ENCODE peak calls at places on chromosome 13, in six cellular contexts. R is HepG2, V is H1, E is K562, W is GM12891, U is GM12878. H is an unnamed sample.

GRCh38 chr13:80173224-80173623 is 167.7 kb downstream of the SPRY2 start:
- DNase-seq in R (no peak), V (no peak), E (no peak), W (no peak), U (no peak), H (no peak)

GRCh38 chr13:110413311-110414040 is 106.4 kb downstream of the COL4A2 start:
- DNase-seq in R (no peak), V (no peak), E (no peak), W (no peak), U (no peak), H (no peak)

GRCh38 chr13:26019241-26019640 is 32.6 kb downstream of the SHISA2 start:
- DNase-seq in R (no peak), V (peak), E (no peak), W (no peak), U (no peak), H (no peak)

GRCh38 chr13:112940236-112940635 is 28.8 kb upstream of the MCF2L start:
- DNase-seq in R (no peak), V (no peak), E (no peak), W (no peak), U (no peak), H (no peak)

GRCh38 chr13:110470272-110471009 is 91.1 kb downstream of the RAB20 start:
- DNase-seq in R (no peak), V (no peak), E (no peak), W (no peak), U (no peak), H (no peak)

GRCh38 chr13:109743706-109744453 is 42.5 kb downstream of the IRS2 start:
- DNase-seq in R (no peak), V (no peak), E (no peak), W (no peak), U (no peak), H (no peak)

GRCh38 chr13:82298110-82298509 is 1584.2 kb downstream of the SLITRK1 start:
- DNase-seq in R (no peak), V (no peak), E (no peak), W (no peak), U (no peak), H (no peak)

GRCh38 chr13:42878721-42879120 is 97.3 kb downstream of the FAM216B start:
- DNase-seq in R (no peak), V (no peak), E (no peak), W (no peak), U (no peak), H (no peak)

GRCh38 chr13:26961890-26962615 is 201.5 kb upstream of the GPR12 start:
- DNase-seq in R (peak), V (no peak), E (no peak), W (no peak), U (no peak), H (no peak)

GRCh38 chr13:44746690-44747089 is 170.6 kb upstream of the TSC22D1 start:
- DNase-seq in R (no peak), V (no peak), E (no peak), W (no peak), U (no peak), H (no peak)

GRCh38 chr13:30906411-30906990 is 430 bp downstream of the MEDAG start:
- DNase-seq in R (no peak), V (peak), E (no peak), W (no peak), U (no peak), H (no peak)
- TF ChIP-seq POLR2A in R (no peak), V (no peak), E (no peak), W (no peak), U (no peak), H (no peak)

DNA sequence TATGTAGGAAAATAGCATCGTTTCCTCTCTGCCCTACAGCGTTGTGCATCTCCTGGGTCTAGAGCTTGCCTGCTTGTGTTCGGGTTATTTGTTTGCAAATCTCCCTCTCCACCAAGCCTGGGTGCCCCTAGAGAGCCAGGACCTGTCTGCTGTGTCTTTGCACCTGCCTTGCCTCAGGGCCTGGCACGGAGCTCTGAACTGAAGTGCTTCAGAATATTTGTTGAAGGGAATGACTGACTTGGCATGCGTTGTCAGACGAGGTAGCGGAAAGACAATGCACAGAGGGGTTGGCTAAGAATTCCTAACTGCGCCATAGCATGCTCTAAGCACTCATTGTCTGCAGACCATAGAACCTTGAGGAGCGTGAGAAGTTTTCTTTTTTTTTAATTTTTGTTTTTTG is 263.4 kb downstream of the FGF9 start:
- DNase-seq in R (no peak), V (no peak), E (no peak), W (no peak), U (no peak), H (no peak)
- TF ChIP-seq TAF1 in R (no peak), V (no peak), E (no peak), W (no peak), U (no peak), H (no peak)

GRCh38 chr13:38348890-38349289 is 761 bp upstream of the UFM1 start:
- DNase-seq in R (no peak), V (no peak), E (peak), W (no peak), U (no peak), H (no peak)

GRCh38 chr13:38350114-38350617 is 515 bp downstream of the UFM1 start:
- DNase-seq in R (peak), V (peak), E (peak), W (no peak), U (no peak), H (no peak)

GRCh38 chr13:38346764-38347163 is 2.9 kb upstream of the UFM1 start:
- DNase-seq in R (no peak), V (no peak), E (no peak), W (no peak), U (no peak), H (no peak)

GRCh38 chr13:38349386-38350113 is at the start of gene UFM1:
- DNase-seq in R (peak), V (peak), E (peak), W (peak), U (peak), H (peak)
- TF ChIP-seq POLR2A in R (peak), V (no peak), E (peak), W (peak), U (peak), H (peak)

GRCh38 chr13:36712290-36712689 is 38.5 kb downstream of the SERTM1 start:
- DNase-seq in R (no peak), V (no peak), E (no peak), W (no peak), U (no peak), H (no peak)

GRCh38 chr13:36713842-36714241 is 40.0 kb downstream of the SERTM1 start:
- DNase-seq in R (no peak), V (no peak), E (no peak), W (no peak), U (no peak), H (no peak)

GRCh38 chr13:36715841-36716240 is 42.0 kb downstream of the SERTM1 start:
- DNase-seq in R (no peak), V (no peak), E (no peak), W (no peak), U (no peak), H (no peak)

GRCh38 chr13:36710396-36710795 is 36.6 kb downstream of the SERTM1 start:
- DNase-seq in R (no peak), V (no peak), E (no peak), W (no peak), U (no peak), H (no peak)

DNA sequence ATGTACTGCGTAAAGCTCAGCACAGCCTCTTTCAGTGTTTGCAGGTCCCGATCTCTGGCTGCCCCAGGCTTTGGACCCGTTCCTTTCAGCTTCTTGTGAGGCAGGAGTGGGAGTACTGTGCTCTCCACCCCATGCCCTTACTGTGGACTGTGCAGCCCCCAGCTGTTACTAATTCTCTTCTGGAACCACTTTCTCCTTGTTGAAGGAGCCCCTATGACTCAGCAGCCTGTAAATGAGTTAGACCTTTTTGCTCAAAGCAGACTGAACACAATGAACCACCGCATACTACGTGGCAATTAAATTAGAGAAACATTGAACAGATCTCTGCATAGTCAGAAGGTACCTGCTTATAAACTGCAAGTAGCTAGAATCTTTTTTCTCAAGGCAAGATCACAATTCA is 39.0 kb downstream of the SERTM1 start:
- DNase-seq in R (no peak), V (no peak), E (no peak), W (no peak), U (no peak), H (no peak)
- TF ChIP-seq TAF1 in R (no peak), V (no peak), E (no peak), W (no peak), U (no peak), H (no peak)

DNA sequence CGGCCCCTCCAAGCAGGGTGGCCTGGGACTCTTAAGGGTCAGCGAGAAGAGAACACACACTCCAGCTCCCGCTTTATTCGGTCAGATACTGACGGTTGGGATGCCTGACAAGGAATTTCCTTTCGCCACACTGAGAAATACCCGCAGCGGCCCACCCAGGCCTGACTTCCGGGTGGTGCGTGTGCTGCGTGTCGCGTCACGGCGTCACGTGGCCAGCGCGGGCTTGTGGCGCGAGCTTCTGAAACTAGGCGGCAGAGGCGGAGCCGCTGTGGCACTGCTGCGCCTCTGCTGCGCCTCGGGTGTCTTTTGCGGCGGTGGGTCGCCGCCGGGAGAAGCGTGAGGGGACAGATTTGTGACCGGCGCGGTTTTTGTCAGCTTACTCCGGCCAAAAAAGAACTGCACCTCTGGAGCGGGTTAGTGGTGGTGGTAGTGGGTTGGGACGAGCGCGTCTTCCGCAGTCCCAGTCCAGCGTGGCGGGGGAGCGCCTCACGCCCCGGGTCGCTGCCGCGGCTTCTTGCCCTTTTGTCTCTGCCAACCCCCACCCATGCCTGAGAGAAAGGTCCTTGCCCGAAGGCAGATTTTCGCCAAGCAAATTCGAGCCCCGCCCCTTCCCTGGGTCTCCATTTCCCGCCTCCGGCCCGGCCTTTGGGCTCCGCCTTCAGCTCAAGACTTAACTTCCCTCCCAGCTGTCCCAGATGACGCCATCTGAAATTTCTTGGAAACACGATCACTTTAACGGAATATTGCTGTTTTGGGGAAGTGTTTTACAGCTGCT is at the start of the genes BRCA2 and ZAR1L:
- DNase-seq in R (peak), V (peak), E (peak), W (peak), U (peak), H (peak)
- TF ChIP-seq POLR2A in R (peak), V (peak), E (peak), W (peak), U (peak), H (peak)

DNA sequence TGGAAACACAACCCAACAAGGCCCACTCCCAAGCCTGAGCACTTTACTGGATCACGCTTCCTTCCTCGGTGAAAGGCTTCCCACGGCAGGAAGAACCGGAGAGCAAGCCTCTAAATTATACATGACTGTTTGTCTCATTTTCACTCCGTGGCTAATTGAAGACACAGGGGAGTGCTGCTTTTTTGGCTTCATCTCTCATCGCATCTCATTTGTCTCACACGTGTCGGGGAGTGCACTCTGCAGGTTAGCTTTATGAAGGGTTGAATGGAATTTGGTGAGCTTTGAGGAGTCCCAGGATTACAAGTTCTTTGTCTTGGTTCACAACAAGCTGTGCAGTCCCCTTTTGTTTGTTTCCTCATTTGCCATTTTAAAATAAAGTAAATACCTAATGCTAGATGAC is 544.6 kb downstream of the GPC6 start:
- DNase-seq in R (no peak), V (no peak), E (no peak), W (no peak), U (no peak), H (no peak)
- TF ChIP-seq TAF1 in R (no peak), V (no peak), E (no peak), W (no peak), U (no peak), H (no peak)

DNA sequence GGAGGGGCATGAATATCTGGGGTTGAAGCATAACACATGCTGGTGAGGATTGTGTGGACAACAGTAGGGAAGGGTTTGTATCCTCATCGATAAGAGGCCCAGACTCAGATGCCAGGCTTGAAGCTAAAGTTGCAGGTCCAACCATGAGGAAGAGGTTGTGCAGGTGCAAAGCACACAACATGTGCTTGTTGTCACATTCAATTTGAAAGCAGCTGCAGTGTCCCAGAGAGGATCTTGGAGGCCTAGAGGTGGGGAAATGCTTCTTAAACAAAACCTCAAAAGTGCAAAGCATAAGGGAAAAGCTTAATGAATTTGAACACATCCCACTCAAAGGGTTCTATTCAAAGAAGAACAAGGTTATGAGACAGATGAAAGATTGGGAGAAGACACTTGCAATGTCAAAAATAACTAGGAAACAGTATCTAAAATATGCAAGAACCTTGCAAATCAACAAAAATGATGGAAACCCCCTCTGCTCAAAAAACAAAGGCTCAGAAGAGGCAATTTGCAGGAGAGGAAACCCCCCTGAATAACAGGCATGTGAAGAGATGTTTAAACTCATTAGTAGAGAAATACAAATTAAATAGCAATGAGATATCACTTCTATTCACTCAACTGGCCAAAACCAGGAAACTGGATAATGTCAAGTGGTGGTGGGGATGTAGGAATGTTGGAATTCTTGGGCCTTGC is 187.1 kb downstream of the KATNAL1 start:
- DNase-seq in R (no peak), V (no peak), E (no peak), W (no peak), U (no peak), H (no peak)
- TF ChIP-seq POLR2A in R (no peak), V (no peak), E (no peak), W (no peak), U (no peak), H (no peak)

GRCh38 chr13:64684685-64685431 is 2545.3 kb downstream of the PCDH9 start:
- DNase-seq in R (no peak), V (no peak), E (no peak), W (no peak), U (no peak), H (no peak)

GRCh38 chr13:64684108-64684507 is 2546.0 kb downstream of the PCDH9 start:
- DNase-seq in R (no peak), V (no peak), E (no peak), W (no peak), U (no peak), H (no peak)

DNA sequence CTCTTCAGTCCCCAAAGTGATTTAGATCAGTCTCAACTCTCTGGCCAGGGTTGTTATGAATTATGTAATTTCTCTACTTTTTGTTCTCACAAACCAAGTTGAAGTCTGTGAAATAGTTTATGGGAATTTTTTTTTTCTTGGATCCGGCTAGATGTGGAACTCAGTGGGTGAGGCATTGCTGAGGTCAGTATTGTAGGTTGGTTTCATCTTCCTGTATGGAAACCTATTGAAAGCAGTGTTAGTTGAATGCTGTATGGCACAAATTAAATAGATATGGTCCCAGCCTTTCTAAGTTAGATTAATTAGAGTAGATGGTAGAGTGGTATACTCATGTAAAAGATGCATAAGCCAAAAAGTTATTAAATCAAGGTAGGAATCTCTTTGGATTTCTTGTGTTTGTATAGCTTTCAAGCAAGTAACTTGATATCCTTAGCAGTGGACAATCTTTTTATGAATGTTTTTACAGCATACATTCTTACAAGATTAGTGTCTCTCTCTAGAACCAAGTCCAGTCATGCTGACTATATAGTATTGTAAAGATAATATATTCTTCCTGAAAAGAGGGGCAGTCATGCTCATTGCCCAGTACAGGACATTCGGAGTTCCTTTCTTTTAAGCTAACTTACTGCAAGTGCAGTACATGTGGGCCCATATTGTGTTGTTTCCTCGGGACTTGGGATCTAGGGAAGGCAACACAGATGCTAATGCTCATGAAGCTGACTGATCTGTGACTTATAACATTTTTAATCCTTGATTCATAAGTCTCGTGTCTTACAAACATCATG is 2541.1 kb downstream of the PCDH9 start:
- DNase-seq in R (no peak), V (no peak), E (no peak), W (no peak), U (no peak), H (no peak)
- TF ChIP-seq TAF1 in R (no peak), V (no peak), E (no peak), W (no peak), U (no peak), H (no peak)

GRCh38 chr13:31043891-31044657 is 111.6 kb downstream of the TEX26 start:
- DNase-seq in R (peak), V (peak), E (peak), W (peak), U (peak), H (peak)
- TF ChIP-seq POLR2A in R (no peak), V (no peak), E (no peak), W (no peak), U (no peak), H (no peak)